ENCODE peak calls at places on chromosomes 6 and 20, in six cellular contexts. A is BE2C, O is pancreas, G is Karpas-422, C is K562, Y is fibroblast of lung. F is an unnamed sample. For H3K9me3, the result is how much of the 10 kb centered on the place peaks cover.

GRCh38 chr20:35394271-35394670 is 17.5 kb downstream of the UQCC1 start:
- DNase-seq in A (no peak), O (no peak), G (no peak), C (no peak), Y (peak), F (no peak)

GRCh38 chr6:154267508-154268106 is 89.0 kb downstream of the IPCEF1 start:
- DNase-seq in A (no peak), O (peak), G (no peak), C (no peak), Y (no peak), F (no peak)

GRCh38 chr20:48006036-48006833 is 221.0 kb upstream of the SULF2 start:
- DNase-seq in A (no peak), O (no peak), G (no peak), C (no peak), Y (peak), F (no peak)

GRCh38 chr6:111172563-111172962 is 85.3 kb downstream of the SLC16A10 start:
- DNase-seq in A (no peak), O (no peak), G (no peak), C (no peak), Y (no peak), F (no peak)

GRCh38 chr6:157022022-157022740 is 245.0 kb downstream of the ARID1B start:
- DNase-seq in A (peak), O (peak), G (peak), C (peak), Y (peak), F (peak)

GRCh38 chr6:110534731-110535164 is 58.3 kb upstream of the SLC22A16 start:
- DNase-seq in A (peak), O (no peak), G (no peak), C (no peak), Y (peak), F (no peak)

GRCh38 chr6:150471276-150471675 is 102.5 kb downstream of the IYD start:
- DNase-seq in A (no peak), O (no peak), G (no peak), C (no peak), Y (no peak), F (no peak)

GRCh38 chr6:168078943-168079405 is at the start of gene FRMD1:
- DNase-seq in A (no peak), O (no peak), G (no peak), C (no peak), Y (no peak), F (no peak)

GRCh38 chr20:2693286-2693995 is 861 bp downstream of the EBF4 start:
- DNase-seq in A (peak), O (peak), G (no peak), C (no peak), Y (peak), F (peak)

GRCh38 chr20:1341561-1342265 is 12.8 kb upstream of the SDCBP2 start:
- DNase-seq in A (peak), O (no peak), G (no peak), C (no peak), Y (peak), F (no peak)

GRCh38 chr20:21342656-21343345 is 39.7 kb downstream of the XRN2 start:
- DNase-seq in A (no peak), O (no peak), G (no peak), C (no peak), Y (peak), F (no peak)

GRCh38 chr20:54207743-54208491 is at the start of gene PFDN4:
- DNase-seq in A (peak), O (peak), G (peak), C (peak), Y (peak), F (peak)

GRCh38 chr20:54204063-54204462 is 3.8 kb upstream of the PFDN4 start:
- DNase-seq in A (no peak), O (no peak), G (no peak), C (no peak), Y (no peak), F (no peak)

GRCh38 chr20:54208492-54209044 is 681 bp downstream of the PFDN4 start:
- DNase-seq in A (peak), O (no peak), G (peak), C (peak), Y (peak), F (peak)

GRCh38 chr20:54209216-54209813 is 1.4 kb downstream of the PFDN4 start:
- DNase-seq in A (no peak), O (no peak), G (no peak), C (no peak), Y (no peak), F (no peak)

DNA sequence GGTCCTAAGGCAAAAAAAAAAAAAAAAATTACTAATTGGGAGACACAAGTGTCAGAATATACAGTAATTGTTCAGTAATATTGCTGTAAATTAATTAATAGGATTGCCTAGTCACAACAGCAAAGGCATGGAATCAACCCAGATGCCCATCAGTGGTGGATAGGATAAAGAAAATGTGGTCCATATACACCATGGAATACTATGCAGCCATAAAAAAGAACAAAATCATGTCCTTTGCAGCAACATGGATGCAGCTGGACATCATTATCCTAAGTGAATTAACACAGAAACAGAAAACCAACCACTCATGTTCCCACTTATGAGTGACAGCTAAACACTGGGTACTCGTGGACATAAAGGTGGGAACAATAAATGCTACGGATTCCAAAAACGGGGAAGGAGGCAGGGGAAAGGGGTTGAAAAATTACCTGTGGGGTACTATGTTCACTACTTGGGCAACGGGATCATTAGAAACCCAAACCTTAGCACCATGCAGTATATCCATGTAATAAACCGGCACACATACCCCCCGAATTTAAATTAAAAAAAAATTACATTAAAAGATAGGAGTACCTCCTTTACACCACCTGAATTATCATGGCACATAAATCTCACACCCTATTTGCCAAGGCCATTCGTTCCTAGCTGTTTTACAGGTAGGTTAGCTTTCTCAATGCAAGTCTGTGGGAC is 689 bp upstream of the PFDN4 start:
- DNase-seq in A (no peak), O (no peak), G (no peak), C (no peak), Y (no peak), F (no peak)
- H3K9me3 ChIP-seq in A (under half), O (under half), G (under half), C (under half), Y (under half), F (under half)

DNA sequence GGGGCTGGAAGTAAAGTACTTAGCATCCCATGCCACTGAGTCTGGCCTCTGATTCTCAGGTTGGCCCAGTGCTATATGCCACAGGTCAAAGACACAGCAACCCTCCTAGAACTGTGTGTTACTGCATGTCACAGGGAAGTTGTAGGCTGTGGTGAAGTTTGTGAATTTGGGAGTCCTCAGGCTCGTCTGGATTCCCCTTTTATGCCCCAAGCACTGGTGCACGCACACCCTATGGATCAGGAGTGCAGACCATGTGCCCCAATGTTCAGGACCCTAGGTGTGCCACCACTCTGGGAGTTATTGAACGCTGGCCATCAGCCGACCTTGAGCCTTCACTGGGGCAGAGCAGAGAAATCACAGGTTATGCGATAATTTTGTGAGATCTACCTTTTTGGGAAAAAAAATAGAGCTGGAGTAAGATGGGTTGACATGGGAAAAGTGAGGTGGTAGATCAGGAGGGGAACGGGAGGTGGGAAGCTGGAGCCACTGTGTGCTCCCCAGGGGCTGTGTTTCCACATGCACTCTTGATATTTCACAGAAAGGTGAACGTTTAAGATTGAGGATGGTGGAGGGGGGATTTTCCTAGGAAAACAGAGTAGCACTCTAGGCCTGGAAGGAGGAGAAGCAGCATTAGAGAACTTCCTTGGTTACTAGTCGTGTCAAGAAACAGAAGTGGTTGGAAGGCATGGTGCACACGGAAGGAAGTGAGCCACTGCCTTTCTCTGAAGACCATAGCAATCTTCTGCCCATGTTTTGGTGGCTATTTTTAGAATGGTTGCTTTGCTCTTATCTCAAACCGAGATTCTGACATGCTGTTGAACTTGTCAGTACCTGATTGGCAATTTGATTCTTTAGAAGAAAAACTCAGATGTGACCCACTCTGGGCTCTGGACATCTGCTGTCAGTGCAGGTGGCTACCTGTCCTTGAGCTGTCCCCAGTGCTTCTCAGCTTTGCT is 44.1 kb downstream of the DUSP22 start:
- DNase-seq in A (no peak), O (no peak), G (no peak), C (no peak), Y (no peak), F (no peak)
- H3K9me3 ChIP-seq in A (under half), O (under half), G (under half), C (under half), Y (under half), F (under half)

DNA sequence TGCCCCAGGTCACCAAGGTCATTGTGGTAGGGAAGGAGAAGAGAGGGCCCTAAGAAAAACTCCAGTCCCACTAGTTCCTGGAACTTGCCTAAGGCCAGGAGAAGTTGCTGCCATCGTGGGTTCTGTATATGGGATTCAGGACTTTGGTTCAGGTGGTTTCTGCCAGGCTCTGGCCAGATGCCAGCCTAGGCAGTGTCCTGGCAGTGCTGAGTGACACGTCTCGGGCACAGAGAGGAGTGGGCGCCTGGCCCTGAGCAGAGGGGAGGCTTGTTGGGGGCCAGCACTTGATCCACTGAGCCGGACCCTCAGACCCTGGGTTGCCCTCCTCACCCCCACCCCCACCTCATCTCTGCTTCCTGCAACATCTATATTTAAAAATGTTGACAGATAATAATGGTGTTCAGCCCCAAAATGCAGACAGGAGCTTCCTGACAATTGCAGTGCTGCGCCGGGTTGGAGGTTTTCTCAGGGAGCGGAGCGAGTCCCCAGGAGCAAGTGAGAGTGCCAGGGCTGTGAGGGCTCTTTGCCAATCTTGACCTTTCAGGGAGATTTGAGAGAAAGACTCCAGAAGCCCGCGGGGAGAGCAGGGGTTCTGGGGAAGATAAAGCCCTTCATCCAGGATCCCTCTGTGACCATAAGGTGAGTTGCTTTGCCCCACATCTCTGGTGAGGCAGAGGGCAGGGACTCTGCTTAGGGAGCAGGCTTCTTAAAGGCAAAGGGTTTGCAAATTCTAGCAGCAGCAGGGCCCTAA is 72.0 kb downstream of the PHACTR3 start:
- DNase-seq in A (no peak), O (no peak), G (no peak), C (no peak), Y (no peak), F (no peak)
- H3K9me3 ChIP-seq in A (under half), O (under half), G (under half), C (under half), Y (under half), F (under half)

DNA sequence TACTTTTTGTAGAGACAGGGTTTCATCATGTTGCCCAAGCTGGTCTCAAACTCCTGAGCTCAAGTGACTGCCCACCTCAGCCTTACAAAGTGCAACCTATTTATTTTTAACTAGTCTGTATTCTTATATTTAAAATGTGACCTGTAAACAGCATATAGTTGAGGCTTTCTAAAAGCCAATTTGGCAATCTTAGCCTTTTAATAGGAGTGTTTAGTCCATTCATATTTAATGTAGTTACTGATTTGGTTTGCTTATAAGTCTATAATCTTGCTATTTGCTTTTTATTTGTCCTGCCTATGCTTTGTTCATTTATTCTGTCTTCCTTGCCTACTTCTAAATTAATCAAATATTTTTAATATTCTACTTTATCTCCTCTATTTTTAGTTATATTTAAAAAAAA is 15.0 kb upstream of the SOX4 start:
- DNase-seq in A (no peak), O (no peak), G (no peak), C (no peak), Y (no peak), F (no peak)
- H3K9me3 ChIP-seq in A (under half), O (under half), G (under half), C (under half), Y (under half), F (under half)

GRCh38 chr6:90346729-90347128 is 50.1 kb upstream of the BACH2 start:
- DNase-seq in A (no peak), O (no peak), G (no peak), C (no peak), Y (no peak), F (no peak)
- H3K9me3 ChIP-seq in A (under half), O (under half), G (under half), C (under half), Y (under half), F (under half)

DNA sequence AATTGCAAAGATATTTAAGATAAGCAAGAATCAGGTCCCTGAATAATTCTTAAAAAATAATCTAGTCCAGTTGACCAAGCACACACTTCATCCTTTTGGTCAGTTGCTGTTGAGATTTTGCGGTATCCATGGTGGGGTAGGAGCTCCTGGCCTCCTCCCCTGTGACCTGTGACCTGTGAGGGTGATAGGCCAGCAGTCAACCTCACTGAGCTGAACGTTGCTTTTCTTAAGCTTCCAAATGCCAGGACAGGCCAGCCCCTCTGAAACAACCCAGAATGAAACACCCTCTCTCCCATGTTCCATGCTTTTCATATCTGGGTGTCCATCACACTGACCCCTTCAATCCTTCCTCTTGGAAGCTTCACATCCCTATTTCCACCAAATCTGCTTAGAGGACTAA is 164.9 kb downstream of the THBS2 start:
- DNase-seq in A (no peak), O (no peak), G (no peak), C (no peak), Y (no peak), F (no peak)
- H3K9me3 ChIP-seq in A (under half), O (under half), G (under half), C (under half), Y (under half), F (under half)

GRCh38 chr20:51230727-51231126 is 207.8 kb upstream of the KCNG1 start:
- DNase-seq in A (no peak), O (no peak), G (no peak), C (no peak), Y (no peak), F (no peak)
- H3K9me3 ChIP-seq in A (under half), O (under half), G (under half), C (under half), Y (under half), F (under half)

DNA sequence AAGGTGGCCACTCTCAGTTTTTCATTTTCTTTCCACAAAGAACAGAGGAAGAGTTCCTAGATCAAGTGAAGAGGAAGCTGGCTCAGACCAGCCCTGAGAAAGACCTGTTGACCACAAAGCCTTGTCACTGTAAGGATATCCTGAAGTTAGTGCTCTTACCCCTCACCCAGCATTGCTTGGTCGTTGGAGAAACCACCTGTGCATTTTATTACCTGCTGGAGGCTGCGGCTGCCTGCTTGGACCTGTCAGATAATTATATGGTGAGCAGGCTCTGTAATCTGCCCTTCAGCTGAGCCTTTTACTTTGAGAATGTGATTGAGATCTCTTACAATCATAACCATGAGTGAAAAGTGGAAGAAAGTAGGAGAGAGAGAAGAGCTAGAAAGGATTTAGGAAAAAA is 21.9 kb downstream of the TREML1 start:
- DNase-seq in A (no peak), O (no peak), G (no peak), C (no peak), Y (no peak), F (no peak)
- H3K9me3 ChIP-seq in A (under half), O (under half), G (under half), C (under half), Y (under half), F (under half)

DNA sequence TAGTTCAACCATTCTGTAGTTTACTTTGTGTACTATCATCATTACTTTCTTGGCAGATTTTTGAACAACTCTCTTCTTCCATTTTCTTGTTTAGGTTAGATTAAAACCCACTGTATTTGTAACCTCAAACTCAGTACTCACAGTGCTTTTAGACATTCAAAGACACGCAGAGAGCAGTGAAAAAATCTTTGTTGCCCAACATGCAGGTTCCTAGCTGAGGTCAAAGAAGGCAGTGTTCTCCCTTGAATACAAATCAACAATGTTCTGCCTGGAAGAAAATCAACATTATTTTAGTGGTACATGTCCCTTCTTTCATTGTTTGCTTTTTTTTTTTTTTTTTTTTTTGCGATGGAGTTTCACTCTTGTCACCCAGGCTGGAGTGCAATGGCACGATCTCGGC is 11.2 kb downstream of the CYB5R4 start:
- DNase-seq in A (no peak), O (no peak), G (no peak), C (no peak), Y (no peak), F (no peak)
- H3K9me3 ChIP-seq in A (under half), O (under half), G (under half), C (under half), Y (under half), F (under half)

F was measured in HAP-1.